ENCODE peak calls at places on chromosome X, in eight cellular contexts. One of them, this sample, is unnamed.

GRCh38 chrX:148577711-148578110 is 77.3 kb downstream of the AFF2 start:
- DNase-seq in astrocyte: no peak
- DNase-seq in kidney: no peak
- DNase-seq in mammary epithelial cell: no peak
- DNase-seq in GM23338: no peak
- DNase-seq in Panc1: no peak
- DNase-seq in right lobe of liver: no peak
- DNase-seq in transverse colon: no peak
- DNase-seq in this sample: no peak

GRCh38 chrX:14039344-14039743 is 9.7 kb upstream of the GEMIN8 start:
- DNase-seq in kidney: no peak
- DNase-seq in GM23338: peak; percentile 53
- DNase-seq in transverse colon: peak; percentile 61
- DNase-seq in right lobe of liver: peak; percentile 46
- DNase-seq in mammary epithelial cell: peak; percentile 25
- DNase-seq in Panc1: no peak
- DNase-seq in astrocyte: no peak
- DNase-seq in this sample: no peak

GRCh38 chrX:2508648-2509335 is 8.0 kb upstream of the DHRSX start:
- DNase-seq in GM23338: no peak
- DNase-seq in transverse colon: no peak
- DNase-seq in astrocyte: no peak
- DNase-seq in right lobe of liver: no peak
- DNase-seq in Panc1: no peak
- DNase-seq in kidney: no peak
- DNase-seq in mammary epithelial cell: no peak
- DNase-seq in this sample: no peak

GRCh38 chrX:136130931-136131843 is 16.1 kb upstream of the FHL1 start:
- DNase-seq in GM23338: no peak
- DNase-seq in astrocyte: peak; percentile 94
- DNase-seq in mammary epithelial cell: peak; percentile 91
- DNase-seq in Panc1: peak; percentile 35
- DNase-seq in right lobe of liver: no peak
- DNase-seq in kidney: no peak
- DNase-seq in transverse colon: no peak
- DNase-seq in this sample: no peak

GRCh38 chrX:49310371-49310770 is 6.9 kb downstream of the GAGE10 start:
- DNase-seq in kidney: no peak
- DNase-seq in mammary epithelial cell: no peak
- DNase-seq in Panc1: no peak
- DNase-seq in GM23338: peak; percentile 43
- DNase-seq in right lobe of liver: no peak
- DNase-seq in transverse colon: no peak
- DNase-seq in astrocyte: no peak
- DNase-seq in this sample: no peak

GRCh38 chrX:114959729-114960128 is 57.7 kb downstream of the IL13RA2 start:
- DNase-seq in mammary epithelial cell: peak; percentile 5
- DNase-seq in astrocyte: peak; percentile 12
- DNase-seq in GM23338: peak; percentile 32
- DNase-seq in kidney: no peak
- DNase-seq in Panc1: peak; percentile 1
- DNase-seq in right lobe of liver: no peak
- DNase-seq in transverse colon: no peak
- DNase-seq in this sample: no peak

GRCh38 chrX:135112096-135112729 is 8.1 kb downstream of the ETDB start:
- DNase-seq in kidney: no peak
- DNase-seq in transverse colon: no peak
- DNase-seq in Panc1: peak; percentile 47
- DNase-seq in mammary epithelial cell: peak; percentile 23
- DNase-seq in astrocyte: no peak
- DNase-seq in GM23338: peak; percentile 57
- DNase-seq in right lobe of liver: no peak
- DNase-seq in this sample: no peak

GRCh38 chrX:133350751-133351150 is 64.5 kb downstream of the GPC4 start:
- DNase-seq in kidney: peak; percentile 71
- DNase-seq in astrocyte: no peak
- DNase-seq in transverse colon: peak; percentile 25
- DNase-seq in GM23338: no peak
- DNase-seq in right lobe of liver: peak; percentile 37
- DNase-seq in Panc1: no peak
- DNase-seq in mammary epithelial cell: no peak
- DNase-seq in this sample: peak; percentile 66

GRCh38 chrX:153969125-153969903 is 2.3 kb downstream of the HCFC1 start:
- DNase-seq in Panc1: no peak
- DNase-seq in right lobe of liver: no peak
- DNase-seq in mammary epithelial cell: no peak
- DNase-seq in transverse colon: no peak
- DNase-seq in astrocyte: no peak
- DNase-seq in GM23338: no peak
- DNase-seq in kidney: peak; percentile 80
- DNase-seq in this sample: no peak

GRCh38 chrX:48487362-48487785 is 11.4 kb downstream of the FTSJ1 start:
- DNase-seq in GM23338: peak; percentile 17
- DNase-seq in Panc1: no peak
- DNase-seq in right lobe of liver: no peak
- DNase-seq in astrocyte: peak; percentile 99
- DNase-seq in kidney: peak; percentile 17
- DNase-seq in transverse colon: no peak
- DNase-seq in mammary epithelial cell: peak; percentile 97
- DNase-seq in this sample: no peak

GRCh38 chrX:24148118-24148517 is 1.4 kb upstream of the ZFX start:
- DNase-seq in transverse colon: no peak
- DNase-seq in right lobe of liver: no peak
- DNase-seq in mammary epithelial cell: no peak
- DNase-seq in astrocyte: no peak
- DNase-seq in kidney: no peak
- DNase-seq in Panc1: no peak
- DNase-seq in GM23338: no peak
- DNase-seq in this sample: no peak

GRCh38 chrX:15838017-15838416 is 16.6 kb downstream of the AP1S2 start:
- DNase-seq in kidney: no peak
- DNase-seq in GM23338: peak; percentile 62
- DNase-seq in Panc1: no peak
- DNase-seq in mammary epithelial cell: no peak
- DNase-seq in astrocyte: no peak
- DNase-seq in transverse colon: no peak
- DNase-seq in right lobe of liver: no peak
- DNase-seq in this sample: no peak

GRCh38 chrX:119573840-119574393 is 446 bp upstream of the UBE2A start:
- DNase-seq in GM23338: peak; percentile 45
- DNase-seq in Panc1: no peak
- DNase-seq in mammary epithelial cell: peak; percentile 32
- DNase-seq in transverse colon: no peak
- DNase-seq in kidney: no peak
- DNase-seq in right lobe of liver: peak; percentile 55
- DNase-seq in astrocyte: peak; percentile 31
- DNase-seq in this sample: peak; percentile 73

GRCh38 chrX:119574394-119575266 is at the start of gene UBE2A:
- DNase-seq in Panc1: no peak
- DNase-seq in right lobe of liver: peak; percentile 91
- DNase-seq in GM23338: peak; percentile 93
- DNase-seq in kidney: peak; percentile 96
- DNase-seq in mammary epithelial cell: peak; percentile 80
- DNase-seq in transverse colon: peak; percentile 92
- DNase-seq in astrocyte: peak; percentile 87
- DNase-seq in this sample: peak; percentile 93

GRCh38 chrX:119583431-119584059 is 9.2 kb downstream of the UBE2A start:
- DNase-seq in right lobe of liver: no peak
- DNase-seq in astrocyte: no peak
- DNase-seq in mammary epithelial cell: no peak
- DNase-seq in transverse colon: no peak
- DNase-seq in Panc1: no peak
- DNase-seq in kidney: no peak
- DNase-seq in GM23338: no peak
- DNase-seq in this sample: no peak

GRCh38 chrX:119579414-119579813 is 5.1 kb downstream of the UBE2A start:
- DNase-seq in mammary epithelial cell: no peak
- DNase-seq in kidney: no peak
- DNase-seq in Panc1: no peak
- DNase-seq in right lobe of liver: no peak
- DNase-seq in transverse colon: no peak
- DNase-seq in GM23338: no peak
- DNase-seq in astrocyte: no peak
- DNase-seq in this sample: no peak
- H3K27ac ChIP-seq in mammary epithelial cell: no peak overlapping the region
- H3K27ac ChIP-seq in kidney: no peak overlapping the region
- H3K27ac ChIP-seq in Panc1: no peak overlapping the region
- H3K27ac ChIP-seq in right lobe of liver: no peak overlapping the region
- H3K27ac ChIP-seq in transverse colon: no peak overlapping the region
- H3K27ac ChIP-seq in GM23338: no peak overlapping the region
- H3K27ac ChIP-seq in astrocyte: no peak overlapping the region
- H3K27ac ChIP-seq in this sample: no peak overlapping the region

DNA sequence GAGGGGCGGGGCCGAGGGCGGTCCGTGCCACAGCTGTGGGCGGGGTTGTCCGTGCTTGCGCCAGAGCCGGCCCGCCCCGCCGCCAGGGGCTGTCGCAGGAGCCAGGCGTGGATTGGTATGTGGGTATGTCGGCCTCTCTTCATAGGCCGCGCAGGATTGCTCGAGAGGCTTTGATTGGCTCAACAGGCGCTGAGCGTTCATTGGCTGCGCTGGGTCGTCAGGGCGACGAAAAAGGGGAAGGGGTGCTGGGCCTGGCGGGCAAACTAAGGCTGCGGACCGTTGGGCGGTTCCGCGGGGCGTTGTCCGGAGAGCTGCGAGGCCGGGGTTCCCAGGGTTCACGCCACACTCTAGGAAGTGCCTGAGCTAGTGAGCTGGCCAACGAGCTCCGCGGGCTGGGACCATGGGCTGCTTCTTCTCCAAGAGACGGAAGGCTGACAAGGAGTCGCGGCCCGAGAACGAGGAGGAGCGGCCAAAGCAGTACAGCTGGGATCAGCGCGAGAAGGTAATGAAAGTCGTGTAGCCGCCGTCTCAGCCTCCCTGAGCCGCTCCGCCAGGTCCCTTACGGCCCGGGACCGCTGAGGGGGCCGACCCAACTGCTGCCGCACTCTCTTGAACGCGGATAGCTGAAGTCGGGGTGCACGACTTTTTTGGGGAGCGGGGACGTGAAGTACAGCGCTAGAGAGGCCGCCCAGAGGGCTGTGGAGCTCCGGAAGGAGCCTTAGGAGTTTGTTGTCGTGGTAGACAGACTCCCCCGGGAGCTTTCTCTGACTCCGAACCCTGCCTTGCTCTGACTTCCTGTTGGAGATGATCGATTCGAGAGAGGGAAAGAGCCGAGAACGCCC is at the start of gene RP2:
- DNase-seq in kidney: peak; percentile 96
- DNase-seq in mammary epithelial cell: peak; percentile 91
- DNase-seq in right lobe of liver: peak; percentile 92
- DNase-seq in astrocyte: peak; percentile 91
- DNase-seq in transverse colon: peak; percentile 92
- DNase-seq in Panc1: peak; percentile 61
- DNase-seq in GM23338: peak; percentile 92
- DNase-seq in this sample: peak; percentile 96
- H3K4me1 ChIP-seq in kidney: no peaks in the 10 kb centered on the region
- H3K4me1 ChIP-seq in mammary epithelial cell: peaks cover 3% of the 10 kb centered on the region
- H3K4me1 ChIP-seq in right lobe of liver: no peaks in the 10 kb centered on the region
- H3K4me1 ChIP-seq in astrocyte: peaks cover 14% of the 10 kb centered on the region
- H3K4me1 ChIP-seq in transverse colon: peaks cover 16% of the 10 kb centered on the region
- H3K4me1 ChIP-seq in Panc1: peaks cover 8% of the 10 kb centered on the region
- H3K4me1 ChIP-seq in GM23338: peaks cover 7% of the 10 kb centered on the region
- H3K4me1 ChIP-seq in this sample: no peaks in the 10 kb centered on the region

GRCh38 chrX:10441464-10441863 is 178.9 kb downstream of the MID1 start:
- DNase-seq in transverse colon: no peak
- DNase-seq in Panc1: no peak
- DNase-seq in astrocyte: no peak
- DNase-seq in mammary epithelial cell: no peak
- DNase-seq in right lobe of liver: no peak
- DNase-seq in kidney: no peak
- DNase-seq in GM23338: peak; percentile 40
- DNase-seq in this sample: no peak

GRCh38 chrX:10447577-10448214 is 172.7 kb downstream of the MID1 start:
- DNase-seq in transverse colon: no peak
- DNase-seq in astrocyte: peak; percentile 61
- DNase-seq in GM23338: no peak
- DNase-seq in right lobe of liver: no peak
- DNase-seq in mammary epithelial cell: peak; percentile 47
- DNase-seq in kidney: no peak
- DNase-seq in Panc1: no peak
- DNase-seq in this sample: no peak

DNA sequence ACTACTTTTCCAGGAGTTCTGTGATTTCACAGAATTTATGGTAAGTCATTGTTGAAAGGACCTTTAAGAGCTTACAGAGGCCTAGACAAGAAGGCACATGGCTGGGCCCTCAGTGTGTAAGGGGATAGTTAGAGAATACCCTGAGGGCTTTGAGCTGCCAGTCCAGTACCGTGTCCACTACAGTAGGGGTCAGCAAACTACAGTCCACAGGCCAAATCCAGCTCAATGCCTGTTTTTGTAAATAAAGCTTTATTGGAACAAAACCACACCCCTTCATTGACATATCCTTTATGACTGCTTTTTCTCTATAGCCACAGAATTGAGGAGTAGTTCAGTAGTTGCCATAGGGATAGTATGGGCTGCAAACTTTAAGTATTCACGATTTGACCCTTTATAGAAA is 176.2 kb downstream of the MID1 start:
- DNase-seq in GM23338: peak; percentile 6
- DNase-seq in mammary epithelial cell: no peak
- DNase-seq in astrocyte: no peak
- DNase-seq in transverse colon: no peak
- DNase-seq in kidney: no peak
- DNase-seq in right lobe of liver: no peak
- DNase-seq in Panc1: no peak
- DNase-seq in this sample: no peak
- TF ChIP-seq CTCF in GM23338: no peak
- TF ChIP-seq CTCF in mammary epithelial cell: no peak
- TF ChIP-seq CTCF in astrocyte: no peak
- TF ChIP-seq CTCF in transverse colon: no peak
- TF ChIP-seq CTCF in kidney: peak; percentile 27
- TF ChIP-seq CTCF in right lobe of liver: no peak
- TF ChIP-seq CTCF in Panc1: no peak
- TF ChIP-seq CTCF in this sample: no peak

GRCh38 chrX:43805579-43805978 is 76.7 kb downstream of the MAOB start:
- DNase-seq in GM23338: no peak
- DNase-seq in right lobe of liver: no peak
- DNase-seq in astrocyte: peak; percentile 4
- DNase-seq in kidney: no peak
- DNase-seq in Panc1: no peak
- DNase-seq in mammary epithelial cell: no peak
- DNase-seq in transverse colon: no peak
- DNase-seq in this sample: no peak
- H3K27ac ChIP-seq in GM23338: no peak overlapping the region
- H3K27ac ChIP-seq in right lobe of liver: no peak overlapping the region
- H3K27ac ChIP-seq in astrocyte: no peak overlapping the region
- H3K27ac ChIP-seq in kidney: no peak overlapping the region
- H3K27ac ChIP-seq in Panc1: no peak overlapping the region
- H3K27ac ChIP-seq in mammary epithelial cell: no peak overlapping the region
- H3K27ac ChIP-seq in transverse colon: peak overlapping the region; percentile 28
- H3K27ac ChIP-seq in this sample: no peak overlapping the region

GRCh38 chrX:118519411-118520205 is 24.0 kb downstream of the DOCK11 start:
- DNase-seq in kidney: no peak
- DNase-seq in right lobe of liver: no peak
- DNase-seq in GM23338: no peak
- DNase-seq in astrocyte: peak; percentile 67
- DNase-seq in mammary epithelial cell: peak; percentile 15
- DNase-seq in transverse colon: no peak
- DNase-seq in Panc1: no peak
- DNase-seq in this sample: no peak
- H3K4me1 ChIP-seq in kidney: no peaks in the 10 kb centered on the region
- H3K4me1 ChIP-seq in right lobe of liver: no peaks in the 10 kb centered on the region
- H3K4me1 ChIP-seq in GM23338: no peaks in the 10 kb centered on the region
- H3K4me1 ChIP-seq in astrocyte: peaks cover 19% of the 10 kb centered on the region
- H3K4me1 ChIP-seq in mammary epithelial cell: peaks cover 15% of the 10 kb centered on the region
- H3K4me1 ChIP-seq in transverse colon: peaks cover 24% of the 10 kb centered on the region
- H3K4me1 ChIP-seq in Panc1: no peaks in the 10 kb centered on the region
- H3K4me1 ChIP-seq in this sample: no peaks in the 10 kb centered on the region

This sample was measured in ascending aorta.